ENCODE peak calls at places on chromosomes 13 and 19, in seven cellular contexts. W, B, O, Z, N, F and P are unnamed samples.

GRCh38 chr19:54905908-54906511 is at the start of gene NCR1:
- DNase-seq in W (no peak), B (no peak), O (no peak), Z (peak; percentile 45), N (no peak), F (no peak), P (no peak)

GRCh38 chr13:23378009-23378632 is 55.4 kb downstream of the SACS start:
- DNase-seq in W (no peak), B (no peak), O (no peak), Z (no peak), N (no peak), F (no peak), P (no peak)

GRCh38 chr19:11563530-11563929 is 4.5 kb upstream of the ELOF1 start:
- DNase-seq in W (no peak), B (no peak), O (no peak), Z (no peak), N (no peak), F (no peak), P (no peak)

GRCh38 chr13:99500839-99501134 is 485 bp upstream of the TM9SF2 start:
- DNase-seq in W (no peak), B (no peak), O (no peak), Z (no peak), N (no peak), F (no peak), P (no peak)

GRCh38 chr13:50993371-50993770 is 83.8 kb downstream of the RNASEH2B start:
- DNase-seq in W (no peak), B (no peak), O (no peak), Z (no peak), N (peak; percentile 23), F (no peak), P (no peak)

GRCh38 chr19:17423429-17424208 is 3.8 kb downstream of the MVB12A start:
- DNase-seq in W (no peak), B (no peak), O (no peak), Z (no peak), N (no peak), F (no peak), P (no peak)

GRCh38 chr13:99312493-99312883 is 5.3 kb upstream of the GPR183 start:
- DNase-seq in W (peak; percentile 82), B (peak; percentile 37), O (peak; percentile 75), Z (no peak), N (peak; percentile 92), F (peak; percentile 45), P (no peak)

GRCh38 chr13:89066868-89067466 is 1395.8 kb downstream of the SLITRK5 start:
- DNase-seq in W (no peak), B (peak; percentile 24), O (no peak), Z (peak; percentile 28), N (no peak), F (no peak), P (no peak)

GRCh38 chr13:99067160-99067985 is 89.5 kb upstream of the DOCK9 start:
- DNase-seq in W (no peak), B (no peak), O (no peak), Z (no peak), N (no peak), F (no peak), P (no peak)

GRCh38 chr13:100550433-100550832 is 38.2 kb downstream of the GGACT start:
- DNase-seq in W (no peak), B (no peak), O (peak; percentile 64), Z (no peak), N (peak; percentile 64), F (peak; percentile 44), P (no peak)

GRCh38 chr19:4326215-4326836 is 12.3 kb downstream of the STAP2 start:
- DNase-seq in W (no peak), B (no peak), O (no peak), Z (no peak), N (no peak), F (no peak), P (no peak)

GRCh38 chr13:79128158-79128557 is 277.9 kb downstream of the RBM26 start:
- DNase-seq in W (no peak), B (no peak), O (no peak), Z (no peak), N (no peak), F (no peak), P (no peak)

GRCh38 chr19:2232286-2233151 is 3.6 kb downstream of the PLEKHJ1 start:
- DNase-seq in W (no peak), B (no peak), O (no peak), Z (no peak), N (no peak), F (no peak), P (no peak)

GRCh38 chr19:40641306-40641705 is 40.1 kb downstream of the LTBP4 start:
- DNase-seq in W (no peak), B (no peak), O (no peak), Z (no peak), N (no peak), F (peak; percentile 61), P (no peak)

GRCh38 chr13:111926501-111927180 is 140.3 kb upstream of the SOX1 start:
- DNase-seq in W (peak; percentile 12), B (no peak), O (no peak), Z (peak; percentile 17), N (no peak), F (no peak), P (no peak)

GRCh38 chr19:4423727-4424126 is 21.3 kb downstream of the CHAF1A start:
- DNase-seq in W (no peak), B (no peak), O (no peak), Z (no peak), N (no peak), F (no peak), P (no peak)

GRCh38 chr13:42997381-42997780 is 5.3 kb upstream of the EPSTI1 start:
- DNase-seq in W (no peak), B (no peak), O (no peak), Z (no peak), N (no peak), F (no peak), P (no peak)

GRCh38 chr13:98372886-98373285 is 195.8 kb upstream of the RNF113B start:
- DNase-seq in W (no peak), B (no peak), O (no peak), Z (no peak), N (peak; percentile 66), F (no peak), P (no peak)

GRCh38 chr19:42466521-42467436 is 24.0 kb upstream of the CXCL17 start:
- DNase-seq in W (no peak), B (no peak), O (no peak), Z (no peak), N (no peak), F (no peak), P (no peak)

GRCh38 chr13:30526612-30527217 is 61.0 kb upstream of the HMGB1 start:
- DNase-seq in W (no peak), B (no peak), O (peak; percentile 39), Z (peak; percentile 35), N (peak; percentile 58), F (peak; percentile 18), P (no peak)

GRCh38 chr19:31140717-31141116 is 208.5 kb downstream of the TSHZ3 start:
- DNase-seq in W (no peak), B (no peak), O (no peak), Z (no peak), N (no peak), F (no peak), P (no peak)
- H3K9me3 ChIP-seq in W (no peaks in the 10 kb centered on the region), B (no peaks in the 10 kb centered on the region), O (no peaks in the 10 kb centered on the region), Z (no peaks in the 10 kb centered on the region), N (no peaks in the 10 kb centered on the region), F (no peaks in the 10 kb centered on the region), P (no peaks in the 10 kb centered on the region)

DNA sequence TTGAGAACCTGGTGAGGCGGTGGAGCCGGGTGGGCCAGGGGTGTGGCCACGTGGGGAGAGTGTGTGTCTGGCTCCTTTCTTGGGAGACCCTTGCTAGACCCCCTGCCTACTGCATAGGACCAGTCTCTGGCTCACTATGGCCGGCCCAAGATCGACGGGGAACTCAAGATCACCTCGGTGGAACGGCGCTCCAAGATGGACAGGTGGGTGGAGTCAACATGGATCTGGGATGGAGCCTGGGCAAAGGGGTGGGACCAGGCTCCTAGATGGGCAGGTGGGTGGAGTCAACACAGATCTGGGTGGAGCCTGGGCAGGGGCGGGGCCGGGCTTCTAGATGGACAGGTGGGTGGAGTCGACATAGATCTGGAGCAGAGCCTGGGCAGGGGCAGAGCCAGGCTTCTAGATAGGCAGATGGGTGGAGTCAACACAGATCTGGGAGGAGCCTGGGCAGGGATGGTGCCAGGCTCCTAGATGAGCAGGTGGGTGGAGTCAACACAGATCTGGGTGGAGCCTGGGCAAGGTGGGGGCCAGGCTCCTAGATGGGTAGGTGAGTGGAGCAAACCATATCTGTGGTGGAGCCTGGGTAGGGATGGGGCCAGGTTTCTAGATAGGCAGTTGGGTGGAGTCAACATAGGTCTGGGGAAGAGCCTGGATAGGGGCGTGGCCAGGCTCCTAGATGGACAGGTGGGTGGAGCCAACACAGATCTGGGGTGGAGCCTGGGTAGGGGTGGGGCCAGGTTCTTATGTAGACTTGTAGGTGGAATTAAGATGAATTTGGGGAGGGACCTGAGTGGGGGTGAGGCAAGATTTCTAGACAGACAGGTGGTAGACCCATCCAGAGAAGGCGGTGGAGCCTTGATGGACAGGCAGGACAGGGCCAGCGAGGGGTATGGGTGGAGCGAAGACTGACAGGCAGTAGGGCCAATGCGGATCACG is 56.5 kb downstream of the VAV1 start:
- DNase-seq in W (no peak), B (no peak), O (no peak), Z (peak; percentile 97), N (no peak), F (no peak), P (peak; percentile 12)
- H3K9me3 ChIP-seq in W (no peaks in the 10 kb centered on the region), B (no peaks in the 10 kb centered on the region), O (peaks cover 6% of the 10 kb centered on the region), Z (no peaks in the 10 kb centered on the region), N (no peaks in the 10 kb centered on the region), F (peaks cover 6% of the 10 kb centered on the region), P (no peaks in the 10 kb centered on the region)

DNA sequence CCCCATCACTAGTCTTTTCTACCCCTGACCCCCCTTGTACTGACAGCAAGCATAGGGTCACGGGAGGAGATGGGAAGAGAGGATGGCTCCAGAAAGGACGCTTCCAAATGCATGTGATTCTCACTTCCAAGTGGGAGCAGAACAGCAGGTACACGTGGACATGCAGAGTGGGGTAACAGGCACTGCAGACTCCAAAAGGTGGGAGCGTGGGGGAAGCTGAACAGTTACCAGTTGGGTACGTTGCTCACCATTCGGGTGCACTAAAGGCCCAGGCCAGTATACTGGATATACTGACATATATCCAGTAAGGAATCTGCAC is 2.3 kb upstream of the ETV2 start:
- DNase-seq in W (no peak), B (no peak), O (no peak), Z (no peak), N (no peak), F (no peak), P (no peak)
- H3K9me3 ChIP-seq in W (no peaks in the 10 kb centered on the region), B (no peaks in the 10 kb centered on the region), O (no peaks in the 10 kb centered on the region), Z (no peaks in the 10 kb centered on the region), N (no peaks in the 10 kb centered on the region), F (no peaks in the 10 kb centered on the region), P (no peaks in the 10 kb centered on the region)

DNA sequence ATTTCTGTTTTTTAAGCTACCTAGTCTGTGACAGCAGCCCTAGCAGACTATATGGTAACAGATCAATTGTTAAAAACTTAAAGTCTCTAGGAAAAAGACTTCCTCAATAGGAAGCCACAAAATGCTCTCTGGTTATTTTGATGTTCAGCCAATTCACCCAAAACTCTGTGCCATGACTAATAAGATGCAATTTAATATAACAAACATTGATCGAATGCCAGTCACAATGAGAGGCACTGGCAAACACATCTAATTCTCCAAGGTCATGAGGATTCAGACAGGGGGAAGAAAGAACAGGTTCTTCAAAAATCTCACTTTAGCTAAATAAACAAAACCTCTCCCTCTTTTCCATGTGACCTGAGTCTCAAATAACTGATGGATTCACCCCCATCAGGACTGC is 107.5 kb downstream of the SUCLA2 start:
- DNase-seq in W (no peak), B (no peak), O (no peak), Z (no peak), N (no peak), F (no peak), P (no peak)
- H3K9me3 ChIP-seq in W (no peaks in the 10 kb centered on the region), B (no peaks in the 10 kb centered on the region), O (no peaks in the 10 kb centered on the region), Z (no peaks in the 10 kb centered on the region), N (no peaks in the 10 kb centered on the region), F (no peaks in the 10 kb centered on the region), P (no peaks in the 10 kb centered on the region)

GRCh38 chr19:325937-326565 is 18.5 kb downstream of the MIER2 start:
- DNase-seq in W (no peak), B (no peak), O (no peak), Z (no peak), N (no peak), F (no peak), P (no peak)
- H3K9me3 ChIP-seq in W (no peaks in the 10 kb centered on the region), B (no peaks in the 10 kb centered on the region), O (peaks cover 6% of the 10 kb centered on the region), Z (no peaks in the 10 kb centered on the region), N (no peaks in the 10 kb centered on the region), F (peaks cover 15% of the 10 kb centered on the region), P (no peaks in the 10 kb centered on the region)